ENCODE peak calls at places on chromosome 7, in ten cellular contexts. P, V, J, S, C, T, L, O, K and H are unnamed samples.

GRCh38 chr7:117484988-117485655 is 5.3 kb downstream of the CFTR start:
- ATAC-seq in P (no peak), O (no peak), T (no peak), S (no peak), K (no peak), C (no peak), V (no peak), J (no peak), L (no peak), H (no peak)

GRCh38 chr7:141588912-141589311 is 37.7 kb downstream of the AGK start:
- ATAC-seq in T (no peak), P (no peak), O (no peak), V (no peak), L (no peak), C (no peak), K (no peak), S (no peak), J (no peak), H (no peak)

GRCh38 chr7:23242321-23242720 is 4.3 kb upstream of the GPNMB start:
- ATAC-seq in K (no peak), P (no peak), T (no peak), O (no peak), C (peak), V (no peak), L (no peak), S (no peak), J (no peak), H (no peak)

GRCh38 chr7:17463511-17464085 is 165.1 kb downstream of the AHR start:
- ATAC-seq in V (no peak), P (no peak), T (no peak), S (no peak), K (no peak), L (no peak), C (no peak), O (peak), J (no peak), H (no peak)

GRCh38 chr7:43791665-43792064 is 33.2 kb downstream of the BLVRA start:
- ATAC-seq in P (no peak), L (no peak), C (peak), T (no peak), K (no peak), J (no peak), O (no peak), V (no peak), S (no peak), H (no peak)

GRCh38 chr7:94580601-94581000 is 71.0 kb downstream of the CASD1 start:
- ATAC-seq in O (no peak), L (no peak), K (no peak), P (no peak), V (no peak), C (peak), J (no peak), S (no peak), T (no peak), H (no peak)

GRCh38 chr7:26183545-26184282 is 16.8 kb downstream of the HNRNPA2B1 start:
- ATAC-seq in J (no peak), O (no peak), C (no peak), V (no peak), L (no peak), T (no peak), K (no peak), S (no peak), P (no peak), H (no peak)

GRCh38 chr7:150648358-150649083 is 16.3 kb upstream of the GIMAP6 start:
- ATAC-seq in C (no peak), J (no peak), K (peak), L (no peak), T (no peak), O (no peak), S (no peak), P (peak), V (no peak), H (no peak)

GRCh38 chr7:123669485-123669884 is 13.8 kb downstream of the LMOD2 start:
- ATAC-seq in O (no peak), S (no peak), K (no peak), T (no peak), P (peak), L (no peak), J (no peak), V (no peak), C (no peak), H (no peak)

GRCh38 chr7:106236065-106236464 is 48.7 kb downstream of the NAMPT start:
- ATAC-seq in S (no peak), V (no peak), T (no peak), K (peak), J (no peak), P (peak), L (no peak), O (no peak), C (no peak), H (no peak)

GRCh38 chr7:152966189-152966588 is 206.6 kb downstream of the ACTR3B start:
- ATAC-seq in O (no peak), V (no peak), S (no peak), K (no peak), T (no peak), L (no peak), C (no peak), J (no peak), P (no peak), H (no peak)

GRCh38 chr7:86956567-86956966 is 102.9 kb downstream of the ELAPOR2 start:
- ATAC-seq in P (no peak), K (no peak), C (no peak), J (no peak), O (no peak), T (no peak), S (no peak), V (no peak), L (no peak), H (no peak)

GRCh38 chr7:36661135-36661840 is 63.0 kb downstream of the AOAH start:
- ATAC-seq in L (peak), K (peak), J (peak), C (peak), T (no peak), V (no peak), O (no peak), S (peak), P (no peak), H (no peak)

GRCh38 chr7:133829336-133829897 is 297.7 kb upstream of the LRGUK start:
- ATAC-seq in S (no peak), J (no peak), L (no peak), C (no peak), T (no peak), V (no peak), P (no peak), K (no peak), O (no peak), H (no peak)

GRCh38 chr7:24912424-24912823 is 67.6 kb downstream of the OSBPL3 start:
- ATAC-seq in P (no peak), T (no peak), J (no peak), L (no peak), K (no peak), O (no peak), C (no peak), V (no peak), S (no peak), H (no peak)

GRCh38 chr7:41121228-41121627 is 581.7 kb downstream of the INHBA start:
- ATAC-seq in K (no peak), T (no peak), S (no peak), O (no peak), V (no peak), L (no peak), C (no peak), P (no peak), J (no peak), H (no peak)

GRCh38 chr7:103499976-103500375 is 54.0 kb upstream of the SLC26A5 start:
- ATAC-seq in V (no peak), O (no peak), L (no peak), C (no peak), T (no peak), J (no peak), S (no peak), K (no peak), P (no peak), H (no peak)